ENCODE peak calls at places on chromosome 21, in seven cellular contexts. G is tibial nerve, R is K562, S is A549, K is sigmoid colon, F is stomach, W is transverse colon. V is an unnamed sample.

GRCh38 chr21:35254006-35254751 is 205.1 kb upstream of the RUNX1 start:
- DNase-seq in G (peak), R (no peak), S (no peak), K (no peak), F (no peak), W (peak), V (peak)

GRCh38 chr21:45788635-45789506 is 145.3 kb downstream of the PCBP3 start:
- DNase-seq in G (no peak), R (no peak), S (no peak), K (no peak), F (no peak), W (no peak), V (no peak)

GRCh38 chr21:39363607-39364555 is 15.0 kb upstream of the HMGN1 start:
- DNase-seq in G (no peak), R (peak), S (no peak), K (no peak), F (no peak), W (no peak), V (no peak)

GRCh38 chr21:40881767-40882166 is 34.8 kb upstream of the DSCAM start:
- DNase-seq in G (no peak), R (no peak), S (no peak), K (no peak), F (peak), W (no peak), V (no peak)

GRCh38 chr21:36166705-36167104 is 10.1 kb downstream of the DOP1B start:
- DNase-seq in G (no peak), R (no peak), S (no peak), K (no peak), F (no peak), W (peak), V (no peak)

GRCh38 chr21:36203603-36203889 is 46.9 kb downstream of the DOP1B start:
- DNase-seq in G (no peak), R (no peak), S (peak), K (no peak), F (peak), W (no peak), V (no peak)

GRCh38 chr21:46227811-46228344 is 696 bp downstream of the LSS start:
- DNase-seq in G (no peak), R (no peak), S (no peak), K (peak), F (no peak), W (no peak), V (no peak)

GRCh38 chr21:45979141-45979631 is 2.4 kb upstream of the COL6A1 start:
- DNase-seq in G (no peak), R (no peak), S (no peak), K (peak), F (no peak), W (peak), V (peak)

GRCh38 chr21:42401164-42401563 is 2.5 kb upstream of the UBASH3A start:
- DNase-seq in G (no peak), R (no peak), S (no peak), K (no peak), F (no peak), W (no peak), V (no peak)

GRCh38 chr21:42347601-42348327 is 3.0 kb downstream of the TFF2 start:
- DNase-seq in G (no peak), R (no peak), S (no peak), K (no peak), F (no peak), W (no peak), V (no peak)

GRCh38 chr21:29033871-29034270 is 9.4 kb downstream of the USP16 start:
- DNase-seq in G (no peak), R (no peak), S (no peak), K (no peak), F (no peak), W (no peak), V (no peak)

GRCh38 chr21:39094847-39095525 is 88.3 kb downstream of the PSMG1 start:
- DNase-seq in G (no peak), R (peak), S (peak), K (no peak), F (no peak), W (no peak), V (no peak)

GRCh38 chr21:38840456-38841129 is 34.9 kb downstream of the ETS2 start:
- DNase-seq in G (no peak), R (no peak), S (no peak), K (no peak), F (no peak), W (no peak), V (no peak)

GRCh38 chr21:36773111-36773510 is 74.2 kb downstream of the SIM2 start:
- DNase-seq in G (no peak), R (no peak), S (peak), K (peak), F (peak), W (peak), V (peak)

GRCh38 chr21:42009018-42009830 is 936 bp downstream of the ZBTB21 start:
- DNase-seq in G (peak), R (peak), S (peak), K (peak), F (peak), W (peak), V (peak)

GRCh38 chr21:42685036-42685435 is 31.6 kb downstream of the PDE9A start:
- DNase-seq in G (no peak), R (no peak), S (no peak), K (no peak), F (no peak), W (no peak), V (no peak)

DNA sequence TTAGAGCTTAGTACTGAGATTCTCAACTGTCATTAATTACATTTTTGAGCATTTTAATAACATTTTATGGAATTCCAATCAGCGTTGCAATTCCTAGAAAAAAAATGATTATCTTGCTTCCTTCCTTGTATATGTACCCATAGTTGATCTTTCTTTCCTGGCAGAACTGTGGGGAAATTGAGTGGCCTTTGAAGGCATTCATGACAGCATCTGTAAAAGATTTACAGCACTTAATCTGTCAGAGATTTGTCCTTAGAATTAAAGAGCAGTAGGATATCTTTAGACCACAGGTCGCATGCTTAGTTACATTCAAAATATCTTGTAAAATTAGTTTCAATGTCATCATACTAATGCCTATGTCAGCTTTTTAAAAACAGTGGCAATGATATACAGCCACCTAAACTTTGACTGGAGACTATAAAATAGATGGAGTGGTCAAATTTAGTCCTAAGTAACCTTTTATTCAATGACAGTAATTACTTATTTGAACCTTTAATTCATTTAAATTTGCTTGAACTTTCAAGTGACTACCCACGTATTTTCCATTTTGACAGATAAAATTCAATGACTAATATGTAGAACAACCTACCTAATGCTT is 692.0 kb downstream of the NCAM2 start:
- DNase-seq in G (no peak), R (no peak), S (no peak), K (no peak), F (no peak), W (no peak), V (no peak)
- TF ChIP-seq EP300 in G (no peak), R (no peak), S (no peak), K (no peak), F (no peak), W (no peak), V (no peak)

GRCh38 chr21:43880111-43880985 is 15.3 kb downstream of the AGPAT3 start:
- DNase-seq in G (no peak), R (no peak), S (no peak), K (no peak), F (peak), W (no peak), V (no peak)
- H3K27ac ChIP-seq in G (no peak), R (peak), S (no peak), K (no peak), F (no peak), W (no peak), V (no peak)

GRCh38 chr21:25734654-25735220 is at the start of the genes ATP5PF and GABPA:
- DNase-seq in G (peak), R (peak), S (peak), K (peak), F (peak), W (peak), V (peak)
- TF ChIP-seq EP300 in G (peak), R (peak), S (no peak), K (no peak), F (peak), W (no peak), V (peak)

GRCh38 chr21:37796011-37796410 is 120.2 kb downstream of the KCNJ6 start:
- DNase-seq in G (no peak), R (no peak), S (no peak), K (no peak), F (no peak), W (no peak), V (no peak)

GRCh38 chr21:37793660-37794059 is 122.6 kb downstream of the KCNJ6 start:
- DNase-seq in G (no peak), R (no peak), S (no peak), K (no peak), F (no peak), W (no peak), V (no peak)

GRCh38 chr21:37790905-37791304 is 125.4 kb downstream of the KCNJ6 start:
- DNase-seq in G (no peak), R (no peak), S (no peak), K (no peak), F (no peak), W (no peak), V (no peak)

GRCh38 chr21:37788503-37788902 is 127.8 kb downstream of the KCNJ6 start:
- DNase-seq in G (no peak), R (no peak), S (no peak), K (no peak), F (no peak), W (no peak), V (no peak)

DNA sequence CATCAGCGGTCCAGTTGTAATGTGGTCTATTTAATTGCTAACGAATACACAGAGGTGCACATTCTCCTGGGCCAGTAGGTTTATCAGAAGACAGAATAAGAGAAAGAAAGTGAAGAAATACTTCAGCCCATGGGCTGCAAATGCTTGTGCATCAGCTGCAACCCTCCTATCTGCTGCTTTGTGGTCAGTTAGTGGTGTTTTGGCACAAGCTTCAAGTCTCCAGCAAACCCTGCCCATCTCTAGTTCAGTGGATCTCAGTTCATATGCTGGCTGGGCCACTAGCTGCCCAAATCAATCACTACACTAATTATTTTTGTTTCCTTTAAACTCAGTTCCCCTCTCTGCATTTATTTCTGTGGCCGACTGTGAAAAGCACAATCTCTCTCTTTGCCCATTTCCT is 124.2 kb downstream of the KCNJ6 start:
- DNase-seq in G (no peak), R (no peak), S (no peak), K (no peak), F (no peak), W (no peak), V (no peak)
- H3K27ac ChIP-seq in G (no peak), R (no peak), S (no peak), K (no peak), F (no peak), W (no peak), V (no peak)